ENCODE peak calls at places on chromosomes 12 and 14, in seven cellular contexts. I is MM.1S, Z is spleen, P is GM12865, O is right atrium auricular region, K is cardiac muscle cell, X is epithelial cell of proximal tubule. A is an unnamed sample.

GRCh38 chr12:27163048-27163715 is 80.8 kb upstream of the C12orf71 start:
- DNase-seq in I (no peak), Z (no peak), P (peak; percentile 29), O (no peak), K (no peak), X (no peak), A (no peak)

GRCh38 chr12:92275443-92276154 is 130.0 kb upstream of the BTG1 start:
- DNase-seq in I (no peak), Z (no peak), P (no peak), O (no peak), K (no peak), X (no peak), A (no peak)

GRCh38 chr14:89340200-89340667 is 76.8 kb downstream of the FOXN3 start:
- DNase-seq in I (no peak), Z (no peak), P (no peak), O (no peak), K (no peak), X (no peak), A (no peak)

GRCh38 chr12:113070117-113070906 is 13.8 kb downstream of the DTX1 start:
- DNase-seq in I (no peak), Z (peak; percentile 95), P (peak; percentile 62), O (no peak), K (no peak), X (no peak), A (no peak)

GRCh38 chr12:57885207-57885606 is 38.7 kb upstream of the CTDSP2 start:
- DNase-seq in I (no peak), Z (no peak), P (no peak), O (no peak), K (no peak), X (no peak), A (no peak)

GRCh38 chr12:122908915-122909314 is 13.0 kb upstream of the VPS37B start:
- DNase-seq in I (no peak), Z (no peak), P (no peak), O (no peak), K (no peak), X (no peak), A (no peak)

GRCh38 chr14:27528328-27528727 is 930.5 kb upstream of the NOVA1 start:
- DNase-seq in I (peak; percentile 41), Z (no peak), P (no peak), O (no peak), K (peak; percentile 56), X (peak; percentile 22), A (peak; percentile 15)

GRCh38 chr12:13179159-13180074 is 17.1 kb upstream of the EMP1 start:
- DNase-seq in I (peak; percentile 96), Z (peak; percentile 84), P (peak; percentile 28), O (no peak), K (peak; percentile 81), X (no peak), A (no peak)

GRCh38 chr12:1741154-1741949 is 50.5 kb downstream of the ADIPOR2 start:
- DNase-seq in I (no peak), Z (no peak), P (no peak), O (no peak), K (no peak), X (no peak), A (no peak)

GRCh38 chr14:95472819-95473251 is 43.6 kb downstream of the SYNE3 start:
- DNase-seq in I (no peak), Z (no peak), P (no peak), O (no peak), K (no peak), X (no peak), A (no peak)

GRCh38 chr14:56333361-56334279 is 215.4 kb downstream of the PELI2 start:
- DNase-seq in I (no peak), Z (no peak), P (no peak), O (no peak), K (no peak), X (peak; percentile 26), A (no peak)

GRCh38 chr12:11658796-11659195 is 9.3 kb downstream of the ETV6 start:
- DNase-seq in I (no peak), Z (no peak), P (no peak), O (no peak), K (no peak), X (no peak), A (no peak)

GRCh38 chr12:58359084-58359483 is 417.7 kb downstream of the ATP23 start:
- DNase-seq in I (no peak), Z (no peak), P (no peak), O (no peak), K (no peak), X (no peak), A (no peak)

GRCh38 chr14:98599082-98599481 is 672.9 kb downstream of the BCL11B start:
- DNase-seq in I (no peak), Z (no peak), P (no peak), O (no peak), K (no peak), X (no peak), A (no peak)

GRCh38 chr14:79825046-79825521 is 386.2 kb downstream of the DIO2 start:
- DNase-seq in I (no peak), Z (no peak), P (no peak), O (no peak), K (no peak), X (peak; percentile 42), A (peak; percentile 23)

DNA sequence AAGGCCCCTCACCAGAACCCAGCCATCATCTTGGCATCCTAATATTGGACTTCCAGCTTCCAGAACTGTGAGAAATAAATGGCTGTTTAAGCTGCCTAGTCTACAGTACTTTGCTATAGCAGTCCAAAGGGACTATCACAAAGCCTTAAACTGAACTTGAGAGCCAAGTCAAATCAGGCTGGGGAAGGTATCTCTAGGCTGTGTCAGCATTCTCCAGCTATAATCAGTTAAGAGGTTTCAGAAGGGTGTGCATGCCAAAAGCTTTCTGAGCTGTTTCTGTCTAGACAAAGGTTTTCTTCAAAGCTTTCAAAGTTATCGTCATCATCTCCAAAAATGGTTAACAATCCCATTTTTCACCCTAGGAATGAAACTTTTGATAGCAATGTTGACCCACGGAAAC is 7.6 kb downstream of the ASCL4 start:
- DNase-seq in I (peak; percentile 72), Z (no peak), P (no peak), O (no peak), K (no peak), X (no peak), A (no peak)
- H3K4me3 ChIP-seq in I (no peak overlapping the region), Z (no peak overlapping the region), P (no peak overlapping the region), O (no peak overlapping the region), K (no peak overlapping the region), X (no peak overlapping the region), A (no peak overlapping the region)

DNA sequence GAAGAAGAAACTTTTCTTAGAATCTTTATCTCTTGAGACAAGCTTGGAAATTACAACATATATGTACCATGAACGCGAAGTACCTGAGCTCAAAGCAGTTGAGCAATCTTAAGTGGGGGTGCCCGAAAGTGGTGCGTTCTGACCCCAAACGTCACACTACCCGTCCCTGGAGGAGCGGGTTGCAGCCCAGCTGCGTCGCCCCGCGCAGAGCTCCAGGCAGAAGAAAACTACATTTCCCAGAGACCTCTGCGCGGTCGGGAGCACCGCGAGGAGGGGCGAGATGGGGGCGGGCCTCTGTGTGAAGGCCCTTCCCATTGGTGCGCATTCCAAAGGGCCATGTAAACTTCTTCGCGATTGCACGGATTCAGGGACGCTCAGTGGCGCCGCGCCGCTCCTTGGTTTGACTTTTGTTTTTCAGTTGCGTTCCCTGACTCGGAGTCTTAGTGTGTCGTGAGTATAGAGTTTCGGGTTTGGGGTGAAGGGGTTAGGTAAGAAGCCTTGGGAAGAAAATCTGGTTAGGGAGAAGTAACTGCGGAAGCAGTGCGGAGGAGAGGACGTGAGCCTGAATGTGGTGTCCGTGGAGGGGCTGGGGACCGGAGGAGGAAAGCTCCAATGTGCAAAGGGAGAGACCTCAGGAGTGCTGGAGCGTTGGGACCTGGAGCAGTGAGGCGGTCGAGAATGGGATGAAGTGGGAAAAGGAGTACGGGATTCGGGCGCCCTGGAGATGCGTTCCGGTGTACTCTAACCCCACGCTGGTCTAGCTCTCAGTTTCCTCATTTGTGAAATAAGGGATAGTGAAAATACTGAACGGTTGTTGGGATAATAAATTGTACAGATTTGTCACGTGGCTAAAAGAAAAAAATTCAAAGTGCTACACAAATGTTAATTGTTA is at the start of gene CCDC77:
- DNase-seq in I (peak; percentile 96), Z (peak; percentile 94), P (peak; percentile 96), O (peak; percentile 95), K (peak; percentile 95), X (peak; percentile 56), A (peak; percentile 67)
- TF ChIP-seq CTCF in I (peak; percentile 30), Z (peak; percentile 53), P (no peak), O (no peak), K (peak; percentile 36), X (no peak), A (peak; percentile 27)

GRCh38 chr12:53984901-53985357 is at the start of gene HOXC10:
- DNase-seq in I (peak; percentile 77), Z (no peak), P (peak; percentile 86), O (peak; percentile 79), K (peak; percentile 88), X (peak; percentile 78), A (no peak)

GRCh38 chr12:53981652-53982565 is 3.0 kb upstream of the HOXC10 start:
- DNase-seq in I (no peak), Z (no peak), P (no peak), O (no peak), K (no peak), X (no peak), A (no peak)

GRCh38 chr12:53985358-53985899 is 483 bp downstream of the HOXC10 start:
- DNase-seq in I (no peak), Z (no peak), P (no peak), O (no peak), K (no peak), X (no peak), A (no peak)

GRCh38 chr12:53982616-53983579 is 2.0 kb upstream of the HOXC10 start:
- DNase-seq in I (no peak), Z (no peak), P (no peak), O (no peak), K (no peak), X (no peak), A (no peak)

DNA sequence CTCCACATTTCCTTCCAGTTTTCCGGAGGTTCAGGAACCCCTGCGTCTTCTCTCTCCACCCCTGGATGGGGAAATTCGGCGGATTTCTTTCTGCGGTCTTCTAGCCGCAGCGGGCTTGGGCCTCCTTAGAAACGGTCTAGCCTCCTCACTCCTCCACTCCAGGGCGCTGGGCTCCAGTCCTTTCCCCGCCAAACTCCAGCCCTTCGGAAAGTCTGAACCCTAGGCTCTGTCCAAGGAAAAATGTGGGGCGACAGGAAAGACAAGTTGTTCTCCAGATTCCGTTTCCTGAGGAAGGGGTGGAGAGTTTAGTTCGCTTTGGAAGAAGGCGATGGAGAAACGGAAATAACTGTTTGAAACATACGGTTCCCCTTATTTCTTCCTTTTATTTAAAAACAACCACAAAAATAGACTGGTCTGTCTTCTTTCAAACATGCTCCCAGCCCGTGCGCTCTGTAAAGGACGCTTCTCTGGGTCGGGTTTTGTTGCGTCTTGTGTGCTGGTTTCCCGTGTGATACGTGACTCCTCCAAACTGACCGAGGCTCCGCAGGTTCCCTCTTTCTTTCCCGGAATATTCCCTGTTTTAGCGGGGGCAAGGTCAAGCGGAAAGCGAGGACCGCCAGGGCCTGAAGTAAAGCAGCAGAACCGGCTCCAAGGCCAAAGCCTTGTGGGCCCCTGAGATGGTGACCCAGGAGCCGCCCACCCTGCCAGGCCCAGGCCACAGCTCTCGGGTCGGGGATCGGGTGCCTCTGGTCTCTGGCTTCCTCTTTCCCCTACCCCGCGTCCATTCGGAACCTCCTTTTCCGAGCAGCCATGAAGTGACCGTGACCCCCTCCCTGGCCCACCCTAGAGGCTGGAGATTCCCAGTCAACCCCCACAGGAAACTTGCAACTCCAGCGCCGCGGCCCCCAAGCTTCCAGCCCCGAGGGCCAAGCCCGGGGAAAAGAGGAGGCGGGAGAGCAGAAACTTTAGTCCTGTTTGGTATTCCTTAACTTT is 1.1 kb upstream of the HOXC10 start:
- DNase-seq in I (no peak), Z (no peak), P (no peak), O (no peak), K (no peak), X (no peak), A (no peak)
- H3K4me3 ChIP-seq in I (no peak overlapping the region), Z (no peak overlapping the region), P (no peak overlapping the region), O (no peak overlapping the region), K (no peak overlapping the region), X (peak overlapping the region; percentile 98), A (no peak overlapping the region)

GRCh38 chr14:44149597-44149996 is 357.5 kb downstream of the FSCB start:
- DNase-seq in I (peak; percentile 12), Z (no peak), P (peak; percentile 0), O (no peak), K (peak; percentile 68), X (no peak), A (peak; percentile 13)
- TF ChIP-seq CTCF in I (peak; percentile 40), Z (no peak), P (no peak), O (no peak), K (peak; percentile 57), X (peak; percentile 48), A (peak; percentile 83)